ENCODE peak calls at places on chromosome 7, in four cellular contexts. N is HepG2, U is GM12878, K is A549. T is an unnamed sample.

GRCh38 chr7:44078521-44078920 is 3.8 kb downstream of the POLM start:
- DNase-seq in N (no peak), U (no peak), K (no peak), T (no peak)

GRCh38 chr7:76281006-76281705 is 21.3 kb upstream of the HSPB1 start:
- DNase-seq in N (no peak), U (no peak), K (no peak), T (peak)

GRCh38 chr7:22563621-22564241 is 63.7 kb upstream of the STEAP1B start:
- DNase-seq in N (no peak), U (no peak), K (no peak), T (no peak)

GRCh38 chr7:20102970-20103369 is 114.2 kb downstream of the MACC1 start:
- DNase-seq in N (no peak), U (no peak), K (no peak), T (no peak)

GRCh38 chr7:80393786-80394185 is 118.1 kb downstream of the GNAT3 start:
- DNase-seq in N (peak), U (no peak), K (no peak), T (no peak)

GRCh38 chr7:21429021-21429420 is 1.1 kb downstream of the SP4 start:
- DNase-seq in N (no peak), U (no peak), K (no peak), T (no peak)

GRCh38 chr7:67209256-67209655 is 212.6 kb downstream of the TYW1 start:
- DNase-seq in N (no peak), U (no peak), K (no peak), T (no peak)

GRCh38 chr7:85186521-85187241 is at the start of gene SEMA3D:
- DNase-seq in N (peak), U (no peak), K (peak), T (peak)

GRCh38 chr7:122525355-122525754 is 173.6 kb downstream of the RNF133 start:
- DNase-seq in N (no peak), U (no peak), K (no peak), T (no peak)

GRCh38 chr7:47291461-47292051 is 290.4 kb downstream of the TNS3 start:
- DNase-seq in N (no peak), U (peak), K (peak), T (no peak)

GRCh38 chr7:66847879-66848810 is 72.9 kb upstream of the TMEM248 start:
- DNase-seq in N (peak), U (no peak), K (peak), T (no peak)

GRCh38 chr7:122307228-122307619 is 2.7 kb upstream of the FEZF1 start:
- DNase-seq in N (no peak), U (no peak), K (no peak), T (no peak)

GRCh38 chr7:91398341-91398740 is 134.1 kb downstream of the FZD1 start:
- DNase-seq in N (no peak), U (no peak), K (no peak), T (no peak)

GRCh38 chr7:48094861-48095293 is 5.8 kb downstream of the UPP1 start:
- DNase-seq in N (no peak), U (no peak), K (no peak), T (no peak)

GRCh38 chr7:121498816-121499215 is 102.7 kb upstream of the FAM3C start:
- DNase-seq in N (no peak), U (no peak), K (no peak), T (no peak)

GRCh38 chr7:137923380-137923779 is 76.6 kb upstream of the DGKI start:
- DNase-seq in N (no peak), U (no peak), K (peak), T (no peak)

GRCh38 chr7:27784399-27785053 is 44.6 kb downstream of the TAX1BP1 start:
- DNase-seq in N (peak), U (no peak), K (peak), T (peak)

GRCh38 chr7:140042386-140042670 is 20.4 kb downstream of the PARP12 start:
- DNase-seq in N (no peak), U (no peak), K (no peak), T (no peak)

GRCh38 chr7:1721047-1721687 is 51.1 kb downstream of the ELFN1 start:
- DNase-seq in N (no peak), U (no peak), K (no peak), T (no peak)

GRCh38 chr7:124324262-124324661 is 291.4 kb upstream of the TMEM229A start:
- DNase-seq in N (no peak), U (no peak), K (no peak), T (no peak)

GRCh38 chr7:74093671-74094223 is 10.1 kb downstream of the LIMK1 start:
- DNase-seq in N (no peak), U (no peak), K (no peak), T (no peak)

GRCh38 chr7:34341331-34341730 is 316.7 kb upstream of the NPSR1 start:
- DNase-seq in N (no peak), U (no peak), K (no peak), T (no peak)

GRCh38 chr7:130178251-130178650 is 27.0 kb downstream of the TMEM209 start:
- DNase-seq in N (no peak), U (no peak), K (no peak), T (no peak)

GRCh38 chr7:129054438-129055293 is at the start of gene TNPO3:
- DNase-seq in N (peak), U (peak), K (peak), T (peak)
- TF ChIP-seq REST in N (no peak), U (peak), K (peak), T (peak)

DNA sequence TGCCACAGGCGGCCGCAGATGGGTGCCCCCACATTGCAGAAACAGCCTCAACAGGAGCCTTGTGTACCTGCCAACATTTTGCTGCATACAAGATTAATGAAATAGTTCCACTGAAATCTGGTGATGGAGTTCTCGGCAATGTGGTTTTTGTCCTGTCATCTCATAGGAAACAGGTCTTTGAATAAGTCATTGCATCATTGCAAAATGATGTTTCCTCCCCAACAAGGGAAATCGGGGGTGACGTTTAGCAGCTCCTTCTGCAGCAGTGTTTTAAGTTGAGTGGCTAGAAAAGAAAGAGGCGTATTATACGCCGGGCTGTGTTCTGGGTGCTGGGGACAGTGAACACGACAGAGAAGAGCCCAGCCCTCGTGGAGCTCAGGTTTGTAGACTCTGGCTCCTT is 177.0 kb downstream of the PRKAG2 start:
- DNase-seq in N (no peak), U (no peak), K (no peak), T (no peak)
- TF ChIP-seq ESRRA in N (no peak), U (no peak), K (no peak), T (no peak)

GRCh38 chr7:41114691-41115090 is 588.2 kb downstream of the INHBA start:
- DNase-seq in N (no peak), U (no peak), K (no peak), T (no peak)
- TF ChIP-seq REST in N (no peak), U (no peak), K (no peak), T (no peak)

DNA sequence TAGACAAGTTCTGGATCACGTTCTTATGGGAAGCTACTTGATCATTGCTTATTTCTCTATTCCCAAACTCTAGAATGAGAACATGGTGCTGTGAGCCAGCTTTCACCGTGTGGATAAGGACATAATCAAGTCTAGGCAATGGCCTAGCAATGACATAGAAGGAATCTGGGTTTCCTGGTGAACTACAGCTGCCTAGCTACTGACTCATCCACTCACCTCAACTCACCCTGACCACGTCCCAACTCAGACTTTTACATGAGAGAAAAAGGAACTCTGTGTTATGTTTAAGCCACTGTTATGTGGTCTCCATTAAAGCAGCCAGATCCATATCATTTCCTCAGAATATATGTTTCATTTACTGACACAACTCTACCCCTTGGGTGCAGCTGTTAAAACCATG is 18.8 kb upstream of the MET start:
- DNase-seq in N (no peak), U (no peak), K (peak), T (no peak)
- TF ChIP-seq ESRRA in N (no peak), U (no peak), K (no peak), T (no peak)

GRCh38 chr7:156725074-156725473 is 84.5 kb downstream of the RNF32 start:
- DNase-seq in N (no peak), U (no peak), K (no peak), T (no peak)
- TF ChIP-seq REST in N (no peak), U (no peak), K (no peak), T (no peak)

GRCh38 chr7:50941525-50941924 is 158.8 kb upstream of the GRB10 start:
- DNase-seq in N (no peak), U (no peak), K (no peak), T (no peak)
- TF ChIP-seq ESRRA in N (no peak), U (no peak), K (no peak), T (no peak)

GRCh38 chr7:105678811-105679495 is 97.7 kb upstream of the EFCAB10 start:
- DNase-seq in N (no peak), U (no peak), K (no peak), T (no peak)
- TF ChIP-seq REST in N (no peak), U (no peak), K (no peak), T (peak)

DNA sequence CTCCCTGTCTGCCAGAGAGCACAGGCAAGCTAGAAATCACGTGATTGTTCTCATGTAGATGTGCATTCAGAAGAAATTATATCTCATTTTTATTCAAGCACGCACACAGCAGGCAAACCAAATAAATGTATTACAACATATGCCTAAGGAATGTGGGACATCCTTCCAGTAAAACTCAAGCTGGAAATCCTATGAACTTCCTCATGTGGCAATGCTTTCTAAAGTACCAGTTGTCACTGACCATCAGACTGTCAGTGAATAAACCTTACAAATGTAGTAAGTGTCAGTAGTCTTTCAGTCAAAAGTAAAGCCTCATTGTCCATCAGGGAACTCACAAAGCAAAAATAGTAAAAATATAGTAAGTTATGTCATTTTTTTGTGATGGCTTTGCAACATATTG is 350.1 kb upstream of the POM121L12 start:
- DNase-seq in N (no peak), U (no peak), K (no peak), T (no peak)
- TF ChIP-seq ESRRA in N (no peak), U (no peak), K (no peak), T (no peak)

T was measured in K562.